ENCODE peak calls at places on chromosomes 5 and 9, in six cellular contexts. I, E, S, B, G and X are unnamed samples.

GRCh38 chr9:37437616-37438015 is 15.1 kb downstream of the GRHPR start:
- DNase-seq in E (no peak), S (no peak), B (no peak), G (no peak), I (no peak), X (no peak)

GRCh38 chr9:109880276-109881169 is 100.5 kb downstream of the PALM2AKAP2 start:
- DNase-seq in I (no peak), E (peak; percentile 47), S (peak; percentile 63), B (peak; percentile 24), G (no peak), X (peak; percentile 45)

GRCh38 chr9:27595733-27596132 is 22.5 kb upstream of the C9orf72 start:
- DNase-seq in S (no peak), G (no peak), I (no peak), E (no peak), B (no peak), X (no peak)

GRCh38 chr5:135289651-135290050 is 109.4 kb downstream of the MACROH2A1 start:
- DNase-seq in G (no peak), E (no peak), S (no peak), B (no peak), I (no peak), X (no peak)

GRCh38 chr5:98144710-98145109 is 628.8 kb upstream of the RGMB start:
- DNase-seq in I (no peak), G (no peak), S (no peak), B (no peak), E (no peak), X (no peak)

GRCh38 chr5:123754903-123755302 is 242.9 kb downstream of the CSNK1G3 start:
- DNase-seq in G (no peak), E (no peak), I (peak; percentile 30), S (no peak), B (peak; percentile 17), X (no peak)

GRCh38 chr9:108760841-108761240 is 94.9 kb downstream of the ACTL7B start:
- DNase-seq in S (no peak), E (no peak), I (no peak), G (no peak), B (no peak), X (no peak)

GRCh38 chr5:67156976-67157583 is 39.5 kb downstream of the CD180 start:
- DNase-seq in S (peak; percentile 70), E (peak; percentile 51), B (peak; percentile 41), G (no peak), I (peak; percentile 10), X (no peak)

GRCh38 chr5:177539411-177539810 is 15.0 kb downstream of the FAM193B start:
- DNase-seq in S (no peak), B (no peak), I (peak; percentile 77), G (no peak), E (no peak), X (no peak)

GRCh38 chr9:117073071-117073470 is 341.8 kb downstream of the ASTN2 start:
- DNase-seq in B (no peak), I (no peak), E (no peak), S (no peak), G (no peak), X (no peak)

GRCh38 chr9:98368366-98369065 is 113.1 kb upstream of the TBC1D2 start:
- DNase-seq in S (no peak), G (no peak), B (no peak), E (no peak), I (peak; percentile 45), X (no peak)

GRCh38 chr9:133518193-133518592 is 6.6 kb downstream of the MYMK start:
- DNase-seq in E (no peak), S (no peak), G (no peak), I (no peak), B (no peak), X (no peak)

GRCh38 chr5:14954620-14955343 is 83.2 kb upstream of the ANKH start:
- DNase-seq in B (no peak), S (no peak), G (peak; percentile 11), I (no peak), E (no peak), X (no peak)

GRCh38 chr5:83277154-83277553 is 194.4 kb upstream of the VCAN start:
- DNase-seq in I (no peak), G (peak; percentile 26), S (no peak), B (no peak), E (no peak), X (no peak)

GRCh38 chr9:130927338-130927737 is 11.7 kb downstream of the FIBCD1 start:
- DNase-seq in S (peak; percentile 28), B (no peak), G (no peak), I (no peak), E (no peak), X (no peak)

GRCh38 chr5:56908942-56909293 is 478 bp upstream of the SETD9 start:
- DNase-seq in I (no peak), E (no peak), S (no peak), G (no peak), B (peak; percentile 9), X (no peak)

GRCh38 chr5:23451156-23451555 is 56.3 kb upstream of the PRDM9 start:
- DNase-seq in E (no peak), S (no peak), G (no peak), B (peak; percentile 3), I (no peak), X (no peak)

GRCh38 chr9:107905313-107906027 is 415.9 kb upstream of the KLF4 start:
- DNase-seq in I (no peak), S (no peak), B (peak; percentile 58), E (no peak), G (peak; percentile 17), X (no peak)

GRCh38 chr9:92661127-92661526 is 8.8 kb downstream of the IPPK start:
- DNase-seq in I (no peak), G (no peak), E (no peak), B (no peak), S (no peak), X (no peak)

GRCh38 chr5:143117821-143118220 is 285.7 kb downstream of the NR3C1 start:
- DNase-seq in G (no peak), B (no peak), S (no peak), E (no peak), I (no peak), X (no peak)

GRCh38 chr5:1204693-1205242 is 3.4 kb downstream of the SLC6A19 start:
- DNase-seq in G (no peak), B (peak; percentile 42), I (peak; percentile 8), S (no peak), E (peak; percentile 88), X (no peak)

GRCh38 chr9:581673-582497 is 259.6 kb upstream of the DMRT1 start:
- DNase-seq in B (no peak), I (no peak), S (peak; percentile 30), E (peak; percentile 30), G (no peak), X (no peak)

GRCh38 chr5:177369050-177369912 is 11.6 kb downstream of the RGS14 start:
- DNase-seq in E (peak; percentile 57), B (no peak), G (no peak), S (peak; percentile 46), I (no peak), X (no peak)

GRCh38 chr5:179623906-179624741 is 653 bp upstream of the HNRNPH1 start:
- DNase-seq in S (peak; percentile 71), G (no peak), I (peak; percentile 85), E (no peak), B (peak; percentile 85), X (no peak)

GRCh38 chr9:137311971-137312851 is 10.1 kb upstream of the NRARP start:
- DNase-seq in S (no peak), I (no peak), G (no peak), B (no peak), E (no peak), X (no peak)

GRCh38 chr9:34503406-34503805 is 19.4 kb downstream of the ENHO start:
- DNase-seq in I (no peak), E (no peak), G (no peak), S (no peak), B (no peak), X (no peak)

GRCh38 chr5:137899493-137899892 is 10.2 kb downstream of the PKD2L2 start:
- DNase-seq in G (no peak), B (no peak), E (no peak), I (no peak), S (peak; percentile 50), X (no peak)

GRCh38 chr9:124359841-124360240 is 55.4 kb downstream of the PSMB7 start:
- DNase-seq in S (no peak), E (no peak), I (no peak), B (no peak), G (no peak), X (no peak)
- H3K4me3 ChIP-seq in S (no peak overlapping the region), E (no peak overlapping the region), I (no peak overlapping the region), B (no peak overlapping the region), G (no peak overlapping the region), X (no peak overlapping the region)

DNA sequence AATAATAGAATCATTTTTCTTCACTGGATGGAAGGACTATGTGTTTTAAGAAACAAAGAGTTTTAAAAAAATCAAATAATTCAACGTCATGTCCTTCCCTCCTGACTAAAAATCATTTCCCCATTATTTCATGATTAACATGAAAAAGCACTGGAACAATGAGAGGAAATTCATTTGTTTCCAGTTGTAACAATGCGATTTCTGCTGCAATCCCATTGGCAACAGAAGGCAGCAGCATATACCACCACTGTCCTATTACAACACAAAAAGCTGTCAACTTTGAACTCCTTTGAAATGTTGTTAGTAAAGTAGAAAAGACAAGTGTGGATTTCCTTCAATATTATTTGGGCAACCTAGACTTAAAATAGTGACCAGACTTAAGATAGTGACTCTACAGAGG is 3.1 kb downstream of the C5orf63 start:
- DNase-seq in B (no peak), G (no peak), I (no peak), E (no peak), S (no peak), X (no peak)
- TF ChIP-seq CTCF in B (no peak), G (no peak), I (no peak), E (no peak), S (no peak), X (no peak)

GRCh38 chr9:124870723-124871122 is 8.8 kb downstream of the ARPC5L start:
- DNase-seq in B (no peak), S (peak; percentile 38), I (no peak), G (no peak), E (no peak), X (no peak)

GRCh38 chr9:124868511-124869465 is 6.9 kb downstream of the ARPC5L start:
- DNase-seq in S (peak; percentile 95), I (peak; percentile 52), B (peak; percentile 68), E (peak; percentile 95), G (peak; percentile 85), X (peak; percentile 93)

GRCh38 chr9:124869466-124869985 is 7.6 kb downstream of the ARPC5L start:
- DNase-seq in G (no peak), E (peak; percentile 64), B (no peak), I (no peak), S (peak; percentile 46), X (no peak)

GRCh38 chr9:124869986-124870560 is 8.1 kb downstream of the ARPC5L start:
- DNase-seq in S (peak; percentile 91), E (peak; percentile 75), G (peak; percentile 39), B (peak; percentile 41), I (no peak), X (peak; percentile 91)

DNA sequence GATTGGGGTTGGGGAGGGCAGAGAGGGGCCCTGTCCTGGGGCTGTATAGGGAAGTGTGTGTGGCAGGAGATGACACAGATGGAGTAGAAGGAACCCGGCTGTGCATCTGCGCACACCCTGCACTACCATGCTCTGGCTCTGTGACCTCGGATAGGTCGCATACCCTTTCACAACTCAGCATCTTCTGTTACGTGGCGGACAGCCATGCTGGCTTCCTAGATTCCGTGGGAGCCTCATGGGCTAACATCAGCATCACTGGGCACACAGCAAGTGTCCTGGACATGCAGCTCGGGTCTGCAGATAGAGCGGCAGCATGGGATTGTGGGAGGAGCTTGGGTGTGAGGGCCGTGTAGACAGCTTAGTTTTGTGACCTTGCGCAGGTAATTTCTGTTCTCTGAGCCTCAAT is 9.2 kb downstream of the ARPC5L start:
- DNase-seq in E (no peak), S (peak; percentile 48), G (no peak), B (no peak), I (no peak), X (no peak)
- H3K4me3 ChIP-seq in E (no peak overlapping the region), S (peak overlapping the region; percentile 93), G (no peak overlapping the region), B (peak overlapping the region; percentile 90), I (peak overlapping the region; percentile 94), X (peak overlapping the region; percentile 96)

GRCh38 chr9:21153688-21154608 is 12.3 kb upstream of the IFNW1 start:
- DNase-seq in I (peak; percentile 11), B (peak; percentile 15), G (no peak), E (peak; percentile 13), S (peak; percentile 46), X (no peak)
- TF ChIP-seq CTCF in I (peak; percentile 4), B (no peak), G (no peak), E (peak; percentile 14), S (peak; percentile 36), X (peak; percentile 44)